ENCODE peak calls at places on chromosome 2, in seven cellular contexts. M is mesenchymal stem cell; Q is CD8-positive, alpha-beta memory T cell; O is fibroblast of the aortic adventitia; T is ovary; P is HL-60; D is NB4. H is an unnamed sample.

GRCh38 chr2:135831180-135831812 is 5.7 kb downstream of the LCT start:
- DNase-seq in M (no peak), Q (no peak), O (no peak), T (no peak), P (no peak), D (no peak), H (no peak)

GRCh38 chr2:39547811-39548719 is 111.0 kb upstream of the MAP4K3 start:
- DNase-seq in M (peak), Q (no peak), O (no peak), T (no peak), P (no peak), D (no peak), H (no peak)

GRCh38 chr2:72128059-72128842 is 19.4 kb downstream of the CYP26B1 start:
- DNase-seq in M (no peak), Q (no peak), O (no peak), T (no peak), P (no peak), D (no peak), H (no peak)

GRCh38 chr2:26033270-26033768 is 565 bp upstream of the RAB10 start:
- DNase-seq in M (peak), Q (peak), O (peak), T (no peak), P (no peak), D (peak), H (peak)

GRCh38 chr2:55422876-55423275 is 3.2 kb upstream of the CCDC88A start:
- DNase-seq in M (no peak), Q (no peak), O (no peak), T (no peak), P (no peak), D (no peak), H (no peak)

GRCh38 chr2:41927581-41928260 is 120.1 kb upstream of the PKDCC start:
- DNase-seq in M (no peak), Q (no peak), O (no peak), T (peak), P (no peak), D (no peak), H (no peak)

GRCh38 chr2:47602996-47603395 is 179.9 kb upstream of the MSH6 start:
- DNase-seq in M (peak), Q (no peak), O (peak), T (no peak), P (no peak), D (peak), H (no peak)

GRCh38 chr2:106724301-106724794 is 161.6 kb downstream of the ST6GAL2 start:
- DNase-seq in M (no peak), Q (no peak), O (no peak), T (no peak), P (no peak), D (no peak), H (no peak)

GRCh38 chr2:172456002-172456401 is 28.6 kb downstream of the ITGA6 start:
- DNase-seq in M (no peak), Q (no peak), O (no peak), T (no peak), P (no peak), D (peak), H (no peak)

GRCh38 chr2:118032169-118033013 is 18.5 kb upstream of the CCDC93 start:
- DNase-seq in M (peak), Q (no peak), O (peak), T (no peak), P (peak), D (peak), H (peak)

GRCh38 chr2:21346984-21347383 is 223.2 kb downstream of the TDRD15 start:
- DNase-seq in M (no peak), Q (no peak), O (no peak), T (no peak), P (no peak), D (no peak), H (no peak)

GRCh38 chr2:197179744-197180498 is 130.7 kb downstream of the ANKRD44 start:
- DNase-seq in M (peak), Q (no peak), O (peak), T (peak), P (no peak), D (no peak), H (no peak)

GRCh38 chr2:172340394-172340793 is 87.0 kb upstream of the ITGA6 start:
- DNase-seq in M (peak), Q (no peak), O (peak), T (no peak), P (peak), D (peak), H (no peak)

GRCh38 chr2:36433311-36434217 is 78.0 kb downstream of the CRIM1 start:
- DNase-seq in M (peak), Q (no peak), O (peak), T (no peak), P (no peak), D (no peak), H (no peak)

GRCh38 chr2:152240559-152241231 is 65.1 kb upstream of the STAM2 start:
- DNase-seq in M (peak), Q (no peak), O (peak), T (no peak), P (no peak), D (no peak), H (no peak)

GRCh38 chr2:45889053-45889452 is 237.6 kb downstream of the PRKCE start:
- DNase-seq in M (no peak), Q (no peak), O (no peak), T (no peak), P (peak), D (peak), H (peak)

GRCh38 chr2:77001895-77002294 is 520.3 kb downstream of the LRRTM4 start:
- DNase-seq in M (no peak), Q (no peak), O (no peak), T (no peak), P (no peak), D (no peak), H (no peak)

GRCh38 chr2:22737144-22737543 is 647.8 kb upstream of the KLHL29 start:
- DNase-seq in M (no peak), Q (no peak), O (no peak), T (no peak), P (no peak), D (peak), H (no peak)

GRCh38 chr2:145184741-145185671 is 665.1 kb upstream of the ZEB2 start:
- DNase-seq in M (peak), Q (no peak), O (peak), T (no peak), P (peak), D (peak), H (no peak)

DNA sequence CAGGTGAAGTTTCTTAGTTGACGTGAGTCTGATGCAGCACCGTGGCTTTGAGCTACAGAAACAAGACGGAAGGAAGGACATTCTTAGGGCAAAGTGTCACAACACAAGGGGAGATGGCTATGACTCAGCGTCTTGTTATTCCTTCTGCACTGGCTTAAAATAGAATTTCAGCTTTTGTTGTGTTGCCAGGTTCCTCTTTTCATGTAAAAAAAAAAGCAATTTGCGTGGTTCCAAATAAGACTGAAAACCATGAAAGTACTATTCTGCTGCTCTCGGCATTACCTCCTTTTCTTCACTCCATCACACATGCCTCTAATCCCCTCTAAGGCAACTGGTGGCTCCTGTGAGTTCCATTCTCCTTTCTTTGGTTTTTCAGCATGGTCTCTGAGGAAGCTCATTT is 150.1 kb downstream of the ANTXR1 start:
- DNase-seq in M (peak), Q (no peak), O (peak), T (no peak), P (peak), D (peak), H (peak)
- H3K4me3 ChIP-seq in M (no peak), Q (no peak), O (no peak), T (no peak), P (no peak), D (peak), H (no peak)

DNA sequence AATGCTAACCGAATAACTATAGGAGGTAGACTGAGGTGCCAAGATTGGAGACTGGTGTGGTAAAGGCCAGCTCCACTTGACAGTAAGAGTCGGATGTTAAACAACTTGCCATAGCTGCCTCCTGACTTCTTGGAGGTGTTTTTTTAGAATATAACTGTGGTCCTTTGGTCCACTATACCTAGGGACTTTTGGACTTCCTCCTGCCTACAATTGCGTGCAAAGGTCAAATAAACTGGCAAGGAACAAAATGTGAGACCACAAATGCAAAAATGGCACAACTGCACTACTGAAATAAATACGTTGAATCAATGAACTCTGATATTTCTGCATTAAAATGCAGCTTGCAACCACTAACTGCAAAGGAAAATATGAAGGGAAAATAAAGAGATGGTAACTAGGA is 338.6 kb downstream of the NRXN1 start:
- DNase-seq in M (no peak), Q (no peak), O (no peak), T (no peak), P (no peak), D (no peak), H (no peak)
- H3K4me3 ChIP-seq in M (no peak), Q (no peak), O (no peak), T (no peak), P (no peak), D (no peak), H (no peak)

DNA sequence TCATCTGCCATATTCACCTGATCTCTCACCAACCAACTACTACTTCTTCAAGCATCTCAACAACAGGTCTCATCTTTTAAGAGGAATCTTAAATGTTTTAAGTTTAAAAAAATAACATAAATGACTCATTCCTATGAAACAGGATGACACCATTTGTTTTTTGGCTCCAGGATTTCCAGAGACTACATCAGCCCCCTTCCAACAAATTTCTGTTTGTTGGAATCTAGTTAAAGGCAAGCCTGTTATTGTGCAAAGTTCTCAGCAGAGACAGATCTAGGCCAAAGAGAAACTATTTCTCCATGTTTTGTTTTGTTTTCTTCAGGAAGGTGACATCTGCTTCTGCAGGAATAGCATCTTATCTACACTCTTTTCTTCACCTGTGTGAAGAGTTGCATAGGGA is 204.8 kb upstream of the SH3BP4 start:
- DNase-seq in M (no peak), Q (no peak), O (peak), T (no peak), P (no peak), D (no peak), H (no peak)
- H3K4me3 ChIP-seq in M (no peak), Q (no peak), O (no peak), T (no peak), P (no peak), D (no peak), H (no peak)

DNA sequence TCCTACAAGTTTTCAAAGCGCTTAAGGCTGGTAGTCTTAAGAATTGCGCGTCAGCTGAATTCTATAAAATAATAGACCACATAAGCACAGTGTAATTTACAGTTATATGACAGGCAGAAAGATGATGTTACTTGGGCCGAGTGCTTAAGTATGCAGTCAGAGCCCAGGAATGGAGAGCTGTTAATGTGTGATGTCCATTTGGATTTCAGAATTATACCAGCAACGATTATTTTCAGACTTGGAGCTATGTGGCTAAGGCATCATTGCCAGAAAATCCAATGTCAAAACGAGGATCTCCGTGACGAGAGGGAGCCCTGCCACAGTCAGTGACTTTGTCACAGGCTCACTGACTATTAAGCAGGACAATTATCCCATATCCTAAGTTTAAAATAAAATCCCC is 3.4 kb downstream of the KLF7 start:
- DNase-seq in M (peak), Q (no peak), O (peak), T (no peak), P (no peak), D (no peak), H (no peak)
- H3K4me3 ChIP-seq in M (peak), Q (no peak), O (peak), T (peak), P (no peak), D (no peak), H (no peak)

DNA sequence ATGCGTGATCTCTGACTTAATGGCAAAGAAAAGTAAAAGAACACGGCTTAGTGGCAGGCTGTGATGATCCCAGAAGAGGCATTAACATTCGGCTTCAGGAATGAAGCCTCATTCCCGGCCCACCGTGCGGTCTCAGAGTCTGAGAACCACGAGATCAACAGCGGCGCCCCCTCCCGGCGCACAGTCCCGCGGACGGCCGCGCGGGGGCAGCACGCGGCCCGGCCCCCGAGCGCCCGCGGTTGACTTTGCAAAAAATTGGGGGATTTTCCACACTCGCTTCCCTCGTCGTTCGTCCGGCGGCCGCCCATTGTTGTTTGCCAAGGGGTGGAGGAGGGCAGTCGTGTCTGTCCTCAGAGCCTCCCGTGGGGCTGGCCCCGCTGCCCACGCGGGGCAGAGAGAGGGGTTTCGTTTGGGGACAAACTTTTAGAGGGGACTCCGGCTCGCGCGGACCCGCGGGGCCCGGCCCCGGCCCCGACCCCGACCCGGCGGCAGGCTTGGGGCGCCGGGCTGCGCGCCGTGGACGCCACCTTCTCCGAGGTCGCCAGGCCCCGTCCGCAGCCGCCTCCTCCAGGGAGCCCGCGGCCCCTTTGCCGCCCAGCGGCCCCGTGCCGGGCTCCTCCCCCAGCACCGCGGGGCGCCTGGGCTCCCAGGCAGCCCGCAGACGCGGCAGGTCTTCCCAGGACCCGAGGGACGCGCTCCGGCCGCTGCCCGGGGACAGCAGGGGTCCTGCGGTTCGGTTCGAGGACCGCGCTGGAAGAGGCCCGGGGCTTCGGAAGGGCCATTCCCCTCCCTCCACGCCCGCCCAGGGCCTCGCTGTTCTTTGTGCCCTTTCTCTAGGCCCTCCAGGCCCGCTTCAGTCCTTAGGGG is 3.3 kb upstream of the HS6ST1 start:
- DNase-seq in M (peak), Q (peak), O (peak), T (peak), P (peak), D (peak), H (peak)
- H3K4me3 ChIP-seq in M (peak), Q (peak), O (peak), T (peak), P (peak), D (peak), H (peak)